ENCODE peak calls at places on chromosomes 2 and 18, in seven cellular contexts. P is GM12865; E is caudate nucleus; D is NCI-H2081; R is non-pigmented ciliary epithelial cell; X is brain pericyte; U is activated naive CD4-positive, alpha-beta T cell treated with anti-CD3 and anti-CD28 coated beads, Interleukin-2, amount 50 U/mL, for 72 hours. A is an unnamed sample.

GRCh38 chr2:16324971-16325612 is 340.5 kb downstream of the CYRIA start:
- DNase-seq in D (no peak), P (no peak), U (no peak), X (no peak), R (no peak), E (no peak), A (no peak)

GRCh38 chr2:22281033-22281432 is 1103.9 kb upstream of the KLHL29 start:
- DNase-seq in U (no peak), E (no peak), D (peak), R (peak), P (no peak), X (no peak), A (no peak)

GRCh38 chr2:205662389-205662965 is 19.8 kb upstream of the NRP2 start:
- DNase-seq in E (no peak), P (no peak), U (no peak), X (no peak), R (no peak), D (no peak), A (no peak)

GRCh38 chr2:150587547-150588209 is 100.2 kb upstream of the RND3 start:
- DNase-seq in P (no peak), D (no peak), R (no peak), E (no peak), U (no peak), X (no peak), A (no peak)

GRCh38 chr18:22517356-22517755 is 99.6 kb upstream of the CTAGE1 start:
- DNase-seq in U (no peak), R (no peak), E (no peak), D (no peak), X (no peak), P (no peak), A (no peak)

GRCh38 chr2:216694826-216695217 is 527 bp downstream of the IGFBP5 start:
- DNase-seq in U (no peak), E (no peak), P (no peak), R (no peak), D (no peak), X (no peak), A (no peak)

GRCh38 chr2:127082974-127083373 is 24.0 kb downstream of the BIN1 start:
- DNase-seq in R (no peak), D (no peak), P (no peak), X (no peak), E (no peak), U (no peak), A (no peak)

GRCh38 chr2:240786871-240787311 is 33.1 kb downstream of the KIF1A start:
- DNase-seq in X (no peak), E (no peak), P (no peak), U (peak), R (no peak), D (no peak), A (no peak)

GRCh38 chr2:120324926-120325325 is 21.0 kb upstream of the INHBB start:
- DNase-seq in P (no peak), E (no peak), X (no peak), U (no peak), R (no peak), D (no peak), A (no peak)

GRCh38 chr18:41690332-41691110 is 264.5 kb upstream of the PIK3C3 start:
- DNase-seq in E (no peak), U (no peak), R (no peak), D (peak), X (no peak), P (no peak), A (no peak)

GRCh38 chr2:9230051-9230802 is 23.6 kb downstream of the ASAP2 start:
- DNase-seq in R (no peak), P (no peak), D (no peak), U (no peak), E (no peak), X (no peak), A (no peak)

A was measured in frontal cortex.